ENCODE peak calls at places on chromosomes 2 and 18, in four cellular contexts. P is right lobe of liver, Q is adrenal gland, B is DND-41. K is an unnamed sample.

GRCh38 chr2:38626326-38627031 is 23.8 kb upstream of the HNRNPLL start:
- DNase-seq in B (peak; percentile 89), Q (peak; percentile 45), P (no peak), K (no peak)

GRCh38 chr2:233811732-233812131 is 33.6 kb downstream of the MROH2A start:
- DNase-seq in P (peak; percentile 22), B (no peak), Q (no peak), K (no peak)

GRCh38 chr18:59904051-59904601 is 4.3 kb downstream of the PMAIP1 start:
- DNase-seq in P (no peak), B (no peak), Q (no peak), K (no peak)

GRCh38 chr2:234218261-234219180 is 168.0 kb downstream of the SPP2 start:
- DNase-seq in B (peak; percentile 63), P (no peak), Q (no peak), K (no peak)

GRCh38 chr18:27121108-27121507 is 64.0 kb downstream of the CHST9 start:
- DNase-seq in Q (no peak), P (no peak), B (no peak), K (no peak)

GRCh38 chr2:65382323-65382722 is 50.1 kb downstream of the SPRED2 start:
- DNase-seq in B (peak; percentile 54), P (no peak), Q (no peak), K (no peak)

GRCh38 chr2:86016581-86016980 is 89.1 kb downstream of the POLR1A start:
- DNase-seq in P (peak; percentile 34), Q (no peak), B (no peak), K (no peak)

GRCh38 chr2:205902041-205902898 is 183.7 kb downstream of the INO80D start:
- DNase-seq in P (no peak), B (no peak), Q (peak; percentile 87), K (no peak)

GRCh38 chr2:30267576-30267975 is 36.2 kb downstream of the LBH start:
- DNase-seq in Q (no peak), B (no peak), P (no peak), K (no peak)

GRCh38 chr2:198657520-198658121 is 800.1 kb downstream of the SATB2 start:
- DNase-seq in B (peak; percentile 5), P (no peak), Q (no peak), K (no peak)

GRCh38 chr18:905948-906415 is 1.3 kb downstream of the ADCYAP1 start:
- DNase-seq in B (no peak), Q (no peak), P (no peak), K (no peak)

GRCh38 chr2:16250886-16251285 is 310.5 kb downstream of the MYCN start:
- DNase-seq in B (no peak), Q (no peak), P (no peak), K (no peak)

GRCh38 chr2:161391737-161392506 is 24.2 kb upstream of the TBR1 start:
- DNase-seq in B (no peak), Q (no peak), P (no peak), K (no peak)

GRCh38 chr18:8631265-8631664 is 22.0 kb downstream of the RAB12 start:
- DNase-seq in B (no peak), Q (no peak), P (no peak), K (no peak)

GRCh38 chr2:12883911-12884310 is 167.2 kb downstream of the TRIB2 start:
- DNase-seq in Q (no peak), B (no peak), P (no peak), K (no peak)

GRCh38 chr18:26103579-26103978 is 13.2 kb upstream of the SS18 start:
- DNase-seq in P (no peak), B (peak; percentile 33), Q (no peak), K (peak; percentile 49)

GRCh38 chr2:36626071-36626470 is 28.1 kb upstream of the FEZ2 start:
- DNase-seq in B (no peak), Q (no peak), P (no peak), K (no peak)

GRCh38 chr2:181742908-181743722 is 62.8 kb upstream of the NEUROD1 start:
- DNase-seq in Q (peak; percentile 74), B (peak; percentile 54), P (peak; percentile 46), K (no peak)

GRCh38 chr2:98556634-98557033 is 51.7 kb downstream of the COA5 start:
- DNase-seq in B (peak; percentile 36), P (no peak), Q (no peak), K (no peak)

GRCh38 chr2:24972315-24972958 is 682 bp upstream of the DNAJC27 start:
- DNase-seq in B (peak; percentile 55), P (peak; percentile 59), Q (peak; percentile 74), K (no peak)

GRCh38 chr2:23518481-23519333 is 133.7 kb downstream of the KLHL29 start:
- DNase-seq in B (no peak), P (no peak), Q (no peak), K (no peak)
- H3K4me1 ChIP-seq in B (no peaks in the 10 kb centered on the region), P (no peaks in the 10 kb centered on the region), Q (peaks cover 20% of the 10 kb centered on the region), K (no peaks in the 10 kb centered on the region)

GRCh38 chr2:80531319-80531718 is 226.8 kb upstream of the LRRTM1 start:
- DNase-seq in B (no peak), Q (no peak), P (no peak), K (no peak)
- TF ChIP-seq CTCF in B (no peak), Q (no peak), P (no peak), K (no peak)

DNA sequence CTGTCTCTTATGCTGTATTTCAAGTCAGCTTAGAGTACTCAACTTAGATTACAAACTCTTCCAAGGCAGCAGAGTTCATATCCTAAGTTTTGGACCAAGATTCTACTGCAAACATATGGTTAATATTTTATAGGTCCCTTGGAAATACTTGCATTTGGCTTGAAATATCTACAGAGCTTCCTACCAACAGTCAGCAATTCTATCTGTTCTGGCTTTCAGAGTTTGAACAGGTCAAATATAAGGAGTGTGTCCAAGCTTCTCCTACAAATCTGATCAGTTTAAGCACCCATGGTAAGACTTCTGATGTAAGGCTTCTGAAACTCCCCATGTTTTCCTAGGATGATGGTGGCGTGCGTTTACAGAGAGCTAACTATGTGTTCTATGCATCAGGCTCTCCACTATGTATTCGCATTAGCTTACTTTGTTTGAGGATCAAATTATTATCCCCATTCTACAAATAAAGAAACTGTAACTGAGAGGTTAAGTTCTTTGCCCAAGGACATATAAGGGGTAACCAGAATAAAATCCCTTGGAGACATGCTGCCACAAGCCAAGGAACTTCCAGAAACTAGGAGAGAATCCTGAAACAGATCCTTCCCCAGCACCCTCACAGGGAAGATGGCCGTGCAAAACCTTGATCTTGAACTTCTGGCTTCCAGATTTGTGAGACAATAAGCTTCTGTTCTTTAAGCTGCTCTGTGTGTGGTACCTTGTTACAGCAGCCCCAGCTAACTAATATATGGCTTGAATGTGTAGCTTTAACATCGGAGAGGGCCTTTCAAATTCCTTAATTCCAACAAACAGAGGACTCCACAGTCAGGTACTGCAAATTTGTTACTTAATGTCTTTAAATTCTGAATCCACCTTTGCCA is 55.1 kb downstream of the ATP8B1 start:
- DNase-seq in B (no peak), Q (no peak), P (no peak), K (no peak)
- H3K27ac ChIP-seq in B (no peak overlapping the region), Q (no peak overlapping the region), P (peak overlapping the region; percentile 18), K (no peak overlapping the region)

GRCh38 chr2:232309592-232309991 is 69.0 kb upstream of the ALPP start:
- DNase-seq in Q (no peak), B (peak; percentile 59), P (no peak), K (no peak)

GRCh38 chr2:232307854-232308253 is 70.7 kb upstream of the ALPP start:
- DNase-seq in P (no peak), B (no peak), Q (no peak), K (no peak)

GRCh38 chr2:232304236-232304635 is 74.3 kb upstream of the ALPP start:
- DNase-seq in P (no peak), B (no peak), Q (no peak), K (no peak)

GRCh38 chr2:232308986-232309385 is 69.6 kb upstream of the ALPP start:
- DNase-seq in Q (no peak), P (no peak), B (no peak), K (no peak)

DNA sequence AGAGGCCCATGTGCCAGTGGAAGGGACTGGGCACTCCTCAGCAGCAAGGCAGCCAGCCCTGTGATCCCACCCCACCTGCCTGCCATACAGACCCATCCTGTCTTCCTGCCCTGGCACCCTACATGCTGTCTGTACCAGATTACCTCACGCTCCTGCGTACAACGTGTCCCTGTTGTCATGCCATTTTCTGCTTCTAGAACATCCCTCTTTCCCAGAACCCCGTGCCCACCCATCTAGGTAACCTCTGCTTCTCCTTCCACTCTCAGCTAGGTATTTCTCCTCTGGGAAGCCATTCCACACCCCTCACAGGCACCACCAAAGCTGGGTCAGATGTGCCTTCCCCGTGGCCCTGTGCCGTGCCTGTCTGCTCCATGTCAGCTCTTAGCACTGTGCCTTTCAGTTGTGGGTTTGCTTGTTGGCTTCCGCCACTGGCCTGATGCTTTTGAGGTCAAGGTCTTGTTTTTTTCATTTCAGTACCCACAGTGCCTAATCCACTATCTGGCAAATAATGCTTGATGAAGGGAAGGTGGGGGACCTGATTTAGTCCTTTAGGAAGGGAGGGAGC is 71.7 kb upstream of the ALPP start:
- DNase-seq in B (no peak), Q (no peak), P (no peak), K (no peak)
- H3K4me1 ChIP-seq in B (peaks cover 28% of the 10 kb centered on the region), Q (peaks cover 9% of the 10 kb centered on the region), P (no peaks in the 10 kb centered on the region), K (no peaks in the 10 kb centered on the region)

DNA sequence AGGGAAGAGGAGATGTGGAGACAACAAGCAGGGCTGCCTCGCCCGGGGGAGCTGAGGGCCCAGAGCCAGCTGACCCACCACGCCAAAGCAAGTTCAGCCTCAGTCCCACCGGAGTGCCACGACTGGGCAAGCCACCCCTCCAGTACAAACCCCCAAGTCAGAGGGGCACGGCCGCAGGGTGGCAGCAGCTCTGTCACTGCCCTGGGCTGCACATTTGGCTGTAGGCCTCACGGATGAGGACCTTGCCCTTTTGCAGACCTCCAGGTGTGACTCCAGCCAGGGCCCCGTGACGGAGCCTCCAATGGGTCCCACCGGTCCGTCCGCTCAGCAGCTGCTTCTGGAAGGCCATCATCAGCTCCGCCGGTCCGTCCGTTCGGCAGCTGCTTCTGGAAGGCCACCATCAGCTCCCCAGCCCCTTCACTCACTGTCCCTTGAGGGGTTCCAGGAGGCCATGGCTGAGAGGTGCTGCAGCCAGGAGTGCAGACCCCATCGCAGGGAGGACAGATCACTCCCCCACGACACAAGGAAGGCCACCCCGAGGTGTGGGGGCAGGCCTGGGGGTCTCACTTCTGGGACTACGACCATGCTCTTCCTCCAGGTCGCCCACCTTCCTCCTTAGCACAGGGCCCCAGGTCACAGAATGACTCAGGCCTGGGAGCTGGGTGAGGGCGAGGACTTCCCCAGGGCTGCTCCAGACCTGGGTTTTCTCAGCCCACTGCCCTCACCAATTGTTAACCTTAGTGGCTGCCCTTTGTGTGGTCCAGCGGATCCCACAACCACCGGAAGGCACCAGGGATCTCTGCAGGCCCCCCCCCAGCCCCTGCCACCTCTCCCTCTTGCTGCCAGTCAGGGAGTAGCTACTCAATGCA is 24.6 kb upstream of the STK25 start:
- DNase-seq in B (no peak), P (no peak), Q (no peak), K (no peak)
- TF ChIP-seq CTCF in B (no peak), P (no peak), Q (no peak), K (no peak)

GRCh38 chr2:64288321-64288931 is 144.2 kb upstream of the PELI1 start:
- DNase-seq in Q (no peak), P (no peak), B (no peak), K (no peak)
- H3K27ac ChIP-seq in Q (no peak overlapping the region), P (no peak overlapping the region), B (no peak overlapping the region), K (peak overlapping the region; percentile 28)